ENCODE peak calls at places on chromosomes 5 and 9, in seven cellular contexts. One of them, this sample, is unnamed. For H3K27me3, the result is how much of the 10 kb centered on the place peaks cover.

GRCh38 chr5:142807378-142807911 is 37.3 kb downstream of the ARHGAP26 start:
- DNase-seq in HepG2: peak
- DNase-seq in K562: no peak
- DNase-seq in tibial nerve: no peak
- DNase-seq in upper lobe of left lung: no peak
- DNase-seq in sigmoid colon: peak
- DNase-seq in stomach: no peak
- DNase-seq in this sample: no peak

GRCh38 chr5:122262107-122262506 is 49.9 kb upstream of the SNCAIP start:
- DNase-seq in HepG2: no peak
- DNase-seq in K562: no peak
- DNase-seq in tibial nerve: no peak
- DNase-seq in upper lobe of left lung: no peak
- DNase-seq in sigmoid colon: no peak
- DNase-seq in stomach: no peak
- DNase-seq in this sample: no peak

GRCh38 chr5:174317261-174317894 is 271.9 kb downstream of the NSG2 start:
- DNase-seq in HepG2: peak
- DNase-seq in K562: peak
- DNase-seq in tibial nerve: no peak
- DNase-seq in upper lobe of left lung: no peak
- DNase-seq in sigmoid colon: peak
- DNase-seq in stomach: no peak
- DNase-seq in this sample: peak

GRCh38 chr9:124695280-124695890 is 75.7 kb downstream of the NR6A1 start:
- DNase-seq in HepG2: no peak
- DNase-seq in K562: no peak
- DNase-seq in tibial nerve: no peak
- DNase-seq in upper lobe of left lung: peak
- DNase-seq in sigmoid colon: no peak
- DNase-seq in stomach: no peak
- DNase-seq in this sample: no peak

GRCh38 chr5:170782438-170782837 is 1.1 kb upstream of the GABRP start:
- DNase-seq in HepG2: no peak
- DNase-seq in K562: no peak
- DNase-seq in tibial nerve: no peak
- DNase-seq in upper lobe of left lung: no peak
- DNase-seq in sigmoid colon: no peak
- DNase-seq in stomach: peak
- DNase-seq in this sample: no peak

GRCh38 chr9:78131969-78132687 is 100.5 kb upstream of the GNAQ start:
- DNase-seq in HepG2: no peak
- DNase-seq in K562: no peak
- DNase-seq in tibial nerve: no peak
- DNase-seq in upper lobe of left lung: no peak
- DNase-seq in sigmoid colon: no peak
- DNase-seq in stomach: no peak
- DNase-seq in this sample: no peak

GRCh38 chr5:145965804-145966203 is 29.4 kb downstream of the SH3RF2 start:
- DNase-seq in HepG2: no peak
- DNase-seq in K562: no peak
- DNase-seq in tibial nerve: no peak
- DNase-seq in upper lobe of left lung: no peak
- DNase-seq in sigmoid colon: no peak
- DNase-seq in stomach: no peak
- DNase-seq in this sample: no peak

GRCh38 chr9:16458696-16459420 is 411.6 kb downstream of the BNC2 start:
- DNase-seq in HepG2: no peak
- DNase-seq in K562: no peak
- DNase-seq in tibial nerve: no peak
- DNase-seq in upper lobe of left lung: no peak
- DNase-seq in sigmoid colon: no peak
- DNase-seq in stomach: no peak
- DNase-seq in this sample: no peak

GRCh38 chr5:130720355-130720754 is 444.7 kb downstream of the HINT1 start:
- DNase-seq in HepG2: peak
- DNase-seq in K562: peak
- DNase-seq in tibial nerve: no peak
- DNase-seq in upper lobe of left lung: no peak
- DNase-seq in sigmoid colon: no peak
- DNase-seq in stomach: no peak
- DNase-seq in this sample: no peak

GRCh38 chr5:10653751-10654400 is 90.0 kb downstream of the ANKRD33B start:
- DNase-seq in HepG2: no peak
- DNase-seq in K562: no peak
- DNase-seq in tibial nerve: no peak
- DNase-seq in upper lobe of left lung: no peak
- DNase-seq in sigmoid colon: no peak
- DNase-seq in stomach: peak
- DNase-seq in this sample: no peak

GRCh38 chr5:143694357-143694756 is 117.6 kb upstream of the HMHB1 start:
- DNase-seq in HepG2: peak
- DNase-seq in K562: no peak
- DNase-seq in tibial nerve: no peak
- DNase-seq in upper lobe of left lung: no peak
- DNase-seq in sigmoid colon: no peak
- DNase-seq in stomach: no peak
- DNase-seq in this sample: no peak

GRCh38 chr9:126160067-126160853 is 166.4 kb upstream of the MVB12B start:
- DNase-seq in HepG2: no peak
- DNase-seq in K562: no peak
- DNase-seq in tibial nerve: no peak
- DNase-seq in upper lobe of left lung: no peak
- DNase-seq in sigmoid colon: no peak
- DNase-seq in stomach: peak
- DNase-seq in this sample: no peak

GRCh38 chr9:94639996-94640376 is 668 bp upstream of the FBP1 start:
- DNase-seq in HepG2: no peak
- DNase-seq in K562: no peak
- DNase-seq in tibial nerve: no peak
- DNase-seq in upper lobe of left lung: no peak
- DNase-seq in sigmoid colon: no peak
- DNase-seq in stomach: no peak
- DNase-seq in this sample: no peak

GRCh38 chr9:19133549-19134345 is 6.5 kb upstream of the PLIN2 start:
- DNase-seq in HepG2: no peak
- DNase-seq in K562: no peak
- DNase-seq in tibial nerve: no peak
- DNase-seq in upper lobe of left lung: no peak
- DNase-seq in sigmoid colon: no peak
- DNase-seq in stomach: no peak
- DNase-seq in this sample: no peak

GRCh38 chr9:137031904-137032639 is at the start of gene FUT7:
- DNase-seq in HepG2: no peak
- DNase-seq in K562: no peak
- DNase-seq in tibial nerve: no peak
- DNase-seq in upper lobe of left lung: no peak
- DNase-seq in sigmoid colon: no peak
- DNase-seq in stomach: no peak
- DNase-seq in this sample: no peak

GRCh38 chr9:16598316-16598715 is 272.2 kb downstream of the BNC2 start:
- DNase-seq in HepG2: no peak
- DNase-seq in K562: no peak
- DNase-seq in tibial nerve: no peak
- DNase-seq in upper lobe of left lung: no peak
- DNase-seq in sigmoid colon: no peak
- DNase-seq in stomach: no peak
- DNase-seq in this sample: no peak

GRCh38 chr5:113213551-113213971 is 221.2 kb downstream of the TSSK1B start:
- DNase-seq in HepG2: no peak
- DNase-seq in K562: no peak
- DNase-seq in tibial nerve: no peak
- DNase-seq in upper lobe of left lung: no peak
- DNase-seq in sigmoid colon: no peak
- DNase-seq in stomach: no peak
- DNase-seq in this sample: no peak

GRCh38 chr5:5271606-5272321 is 131.6 kb downstream of the ADAMTS16 start:
- DNase-seq in HepG2: no peak
- DNase-seq in K562: no peak
- DNase-seq in tibial nerve: no peak
- DNase-seq in upper lobe of left lung: no peak
- DNase-seq in sigmoid colon: no peak
- DNase-seq in stomach: no peak
- DNase-seq in this sample: no peak

GRCh38 chr9:107491081-107492053 is 1.8 kb upstream of the KLF4 start:
- DNase-seq in HepG2: no peak
- DNase-seq in K562: no peak
- DNase-seq in tibial nerve: no peak
- DNase-seq in upper lobe of left lung: peak
- DNase-seq in sigmoid colon: peak
- DNase-seq in stomach: peak
- DNase-seq in this sample: peak

GRCh38 chr5:151427258-151427657 is 20.1 kb upstream of the SLC36A1 start:
- DNase-seq in HepG2: no peak
- DNase-seq in K562: no peak
- DNase-seq in tibial nerve: no peak
- DNase-seq in upper lobe of left lung: no peak
- DNase-seq in sigmoid colon: no peak
- DNase-seq in stomach: no peak
- DNase-seq in this sample: no peak

GRCh38 chr9:132114102-132114707 is 34.5 kb upstream of the MED27 start:
- DNase-seq in HepG2: peak
- DNase-seq in K562: peak
- DNase-seq in tibial nerve: peak
- DNase-seq in upper lobe of left lung: peak
- DNase-seq in sigmoid colon: no peak
- DNase-seq in stomach: peak
- DNase-seq in this sample: peak

GRCh38 chr9:123925161-123925560 is 4.8 kb downstream of the DENND1A start:
- DNase-seq in HepG2: no peak
- DNase-seq in K562: no peak
- DNase-seq in tibial nerve: no peak
- DNase-seq in upper lobe of left lung: no peak
- DNase-seq in sigmoid colon: no peak
- DNase-seq in stomach: no peak
- DNase-seq in this sample: no peak

GRCh38 chr5:167801999-167802398 is 489.4 kb upstream of the WWC1 start:
- DNase-seq in HepG2: no peak
- DNase-seq in K562: no peak
- DNase-seq in tibial nerve: no peak
- DNase-seq in upper lobe of left lung: no peak
- DNase-seq in sigmoid colon: no peak
- DNase-seq in stomach: no peak
- DNase-seq in this sample: no peak

GRCh38 chr9:22622823-22623222 is 176.2 kb downstream of the DMRTA1 start:
- DNase-seq in HepG2: no peak
- DNase-seq in K562: no peak
- DNase-seq in tibial nerve: no peak
- DNase-seq in upper lobe of left lung: no peak
- DNase-seq in sigmoid colon: no peak
- DNase-seq in stomach: no peak
- DNase-seq in this sample: no peak

GRCh38 chr5:127321465-127321864 is 30.9 kb downstream of the MEGF10 start:
- DNase-seq in HepG2: no peak
- DNase-seq in K562: no peak
- DNase-seq in tibial nerve: no peak
- DNase-seq in upper lobe of left lung: no peak
- DNase-seq in sigmoid colon: no peak
- DNase-seq in stomach: no peak
- DNase-seq in this sample: no peak

GRCh38 chr9:87337335-87338074 is 160.2 kb upstream of the DAPK1 start:
- DNase-seq in HepG2: no peak
- DNase-seq in K562: peak
- DNase-seq in tibial nerve: no peak
- DNase-seq in upper lobe of left lung: no peak
- DNase-seq in sigmoid colon: no peak
- DNase-seq in stomach: no peak
- DNase-seq in this sample: no peak

GRCh38 chr9:38280251-38280800 is 112.2 kb upstream of the ALDH1B1 start:
- DNase-seq in HepG2: no peak
- DNase-seq in K562: no peak
- DNase-seq in tibial nerve: no peak
- DNase-seq in upper lobe of left lung: no peak
- DNase-seq in sigmoid colon: no peak
- DNase-seq in stomach: no peak
- DNase-seq in this sample: no peak

GRCh38 chr9:105138306-105138801 is 106.1 kb upstream of the SLC44A1 start:
- DNase-seq in HepG2: peak
- DNase-seq in K562: no peak
- DNase-seq in tibial nerve: peak
- DNase-seq in upper lobe of left lung: no peak
- DNase-seq in sigmoid colon: peak
- DNase-seq in stomach: no peak
- DNase-seq in this sample: peak

GRCh38 chr5:15933481-15934207 is 245.9 kb downstream of the MARCHF11 start:
- DNase-seq in HepG2: no peak
- DNase-seq in K562: no peak
- DNase-seq in tibial nerve: no peak
- DNase-seq in upper lobe of left lung: no peak
- DNase-seq in sigmoid colon: no peak
- DNase-seq in stomach: no peak
- DNase-seq in this sample: no peak

GRCh38 chr5:102807878-102808502 is 52.9 kb downstream of the PAM start:
- DNase-seq in HepG2: no peak
- DNase-seq in K562: no peak
- DNase-seq in tibial nerve: no peak
- DNase-seq in upper lobe of left lung: no peak
- DNase-seq in sigmoid colon: no peak
- DNase-seq in stomach: no peak
- DNase-seq in this sample: no peak
- TF ChIP-seq EP300 in HepG2: no peak
- TF ChIP-seq EP300 in K562: no peak
- TF ChIP-seq EP300 in tibial nerve: no peak
- TF ChIP-seq EP300 in upper lobe of left lung: no peak
- TF ChIP-seq EP300 in sigmoid colon: no peak
- TF ChIP-seq EP300 in stomach: no peak
- TF ChIP-seq EP300 in this sample: no peak

GRCh38 chr9:14293801-14294200 is 20.1 kb downstream of the NFIB start:
- DNase-seq in HepG2: no peak
- DNase-seq in K562: no peak
- DNase-seq in tibial nerve: no peak
- DNase-seq in upper lobe of left lung: no peak
- DNase-seq in sigmoid colon: no peak
- DNase-seq in stomach: no peak
- DNase-seq in this sample: no peak
- H3K27me3 ChIP-seq in HepG2: under half
- H3K27me3 ChIP-seq in K562: under half
- H3K27me3 ChIP-seq in tibial nerve: under half
- H3K27me3 ChIP-seq in upper lobe of left lung: under half
- H3K27me3 ChIP-seq in sigmoid colon: under half
- H3K27me3 ChIP-seq in stomach: under half
- H3K27me3 ChIP-seq in this sample: under half

DNA sequence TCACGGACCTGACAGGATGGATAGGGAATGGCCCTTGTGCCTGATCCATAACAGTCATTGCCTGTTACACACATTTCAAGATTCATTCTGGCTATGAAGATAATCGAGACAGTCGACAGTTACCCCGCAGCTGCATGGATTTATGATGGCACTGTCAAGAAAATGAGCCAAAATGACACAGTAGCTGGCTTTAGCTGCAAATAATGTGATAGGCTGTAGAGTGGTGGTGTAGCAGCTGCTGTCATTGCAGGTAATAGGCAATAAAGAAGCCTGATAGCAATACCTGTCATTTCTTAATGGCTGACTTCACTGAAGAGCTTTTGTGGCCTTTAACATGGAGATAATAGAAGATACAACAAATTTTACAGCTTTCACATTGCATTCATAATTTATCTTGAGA is 1085.2 kb upstream of the ARRDC3 start:
- DNase-seq in HepG2: no peak
- DNase-seq in K562: no peak
- DNase-seq in tibial nerve: no peak
- DNase-seq in upper lobe of left lung: no peak
- DNase-seq in sigmoid colon: no peak
- DNase-seq in stomach: no peak
- DNase-seq in this sample: no peak
- TF ChIP-seq EP300 in HepG2: no peak
- TF ChIP-seq EP300 in K562: no peak
- TF ChIP-seq EP300 in tibial nerve: no peak
- TF ChIP-seq EP300 in upper lobe of left lung: no peak
- TF ChIP-seq EP300 in sigmoid colon: no peak
- TF ChIP-seq EP300 in stomach: no peak
- TF ChIP-seq EP300 in this sample: no peak

GRCh38 chr5:37662789-37663475 is 176.9 kb downstream of the GDNF start:
- DNase-seq in HepG2: no peak
- DNase-seq in K562: no peak
- DNase-seq in tibial nerve: no peak
- DNase-seq in upper lobe of left lung: no peak
- DNase-seq in sigmoid colon: no peak
- DNase-seq in stomach: no peak
- DNase-seq in this sample: no peak
- H3K27me3 ChIP-seq in HepG2: under half
- H3K27me3 ChIP-seq in K562: under half
- H3K27me3 ChIP-seq in tibial nerve: under half
- H3K27me3 ChIP-seq in upper lobe of left lung: under half
- H3K27me3 ChIP-seq in sigmoid colon: under half
- H3K27me3 ChIP-seq in stomach: under half
- H3K27me3 ChIP-seq in this sample: under half